ENCODE peak calls at places on chromosomes 5 and 9, in seven cellular contexts. One of them, this sample, is unnamed.

GRCh38 chr5:122105909-122106308 is 23.4 kb upstream of the ZNF474 start:
- DNase-seq in ELF-1: no peak
- DNase-seq in foreskin fibroblast: no peak
- DNase-seq in PC-3: no peak
- DNase-seq in activated CD8-positive, alpha-beta memory T cell treated with anti-CD3 and anti-CD28 coated beads for 1 hour: no peak
- DNase-seq in aorta: no peak
- DNase-seq in AG09309: no peak
- DNase-seq in this sample: no peak

GRCh38 chr5:169922474-169922873 is 57.8 kb downstream of the INSYN2B start:
- DNase-seq in foreskin fibroblast: no peak
- DNase-seq in aorta: no peak
- DNase-seq in AG09309: no peak
- DNase-seq in activated CD8-positive, alpha-beta memory T cell treated with anti-CD3 and anti-CD28 coated beads for 1 hour: no peak
- DNase-seq in ELF-1: no peak
- DNase-seq in PC-3: no peak
- DNase-seq in this sample: no peak

GRCh38 chr5:85990998-85991397 is 626.7 kb upstream of the COX7C start:
- DNase-seq in aorta: no peak
- DNase-seq in AG09309: no peak
- DNase-seq in PC-3: no peak
- DNase-seq in activated CD8-positive, alpha-beta memory T cell treated with anti-CD3 and anti-CD28 coated beads for 1 hour: no peak
- DNase-seq in ELF-1: no peak
- DNase-seq in foreskin fibroblast: no peak
- DNase-seq in this sample: no peak

GRCh38 chr5:50745221-50745620 is 78.8 kb downstream of the PARP8 start:
- DNase-seq in activated CD8-positive, alpha-beta memory T cell treated with anti-CD3 and anti-CD28 coated beads for 1 hour: no peak
- DNase-seq in AG09309: no peak
- DNase-seq in aorta: no peak
- DNase-seq in foreskin fibroblast: no peak
- DNase-seq in ELF-1: no peak
- DNase-seq in PC-3: no peak
- DNase-seq in this sample: no peak

GRCh38 chr9:76369583-76369982 is 24.6 kb downstream of the RFK start:
- DNase-seq in PC-3: peak; percentile 77
- DNase-seq in ELF-1: peak; percentile 14
- DNase-seq in activated CD8-positive, alpha-beta memory T cell treated with anti-CD3 and anti-CD28 coated beads for 1 hour: no peak
- DNase-seq in AG09309: no peak
- DNase-seq in aorta: no peak
- DNase-seq in foreskin fibroblast: peak; percentile 32
- DNase-seq in this sample: no peak

GRCh38 chr5:81631124-81631523 is 119.8 kb downstream of the SSBP2 start:
- DNase-seq in aorta: no peak
- DNase-seq in ELF-1: no peak
- DNase-seq in PC-3: no peak
- DNase-seq in AG09309: no peak
- DNase-seq in foreskin fibroblast: no peak
- DNase-seq in activated CD8-positive, alpha-beta memory T cell treated with anti-CD3 and anti-CD28 coated beads for 1 hour: no peak
- DNase-seq in this sample: no peak

GRCh38 chr5:28580616-28581015 is 1542.2 kb upstream of the CDH9 start:
- DNase-seq in aorta: no peak
- DNase-seq in activated CD8-positive, alpha-beta memory T cell treated with anti-CD3 and anti-CD28 coated beads for 1 hour: no peak
- DNase-seq in ELF-1: no peak
- DNase-seq in PC-3: peak; percentile 64
- DNase-seq in foreskin fibroblast: no peak
- DNase-seq in AG09309: no peak
- DNase-seq in this sample: no peak

GRCh38 chr5:176810687-176811501 is 535 bp downstream of the UNC5A start:
- DNase-seq in activated CD8-positive, alpha-beta memory T cell treated with anti-CD3 and anti-CD28 coated beads for 1 hour: no peak
- DNase-seq in PC-3: no peak
- DNase-seq in aorta: no peak
- DNase-seq in foreskin fibroblast: peak; percentile 42
- DNase-seq in AG09309: no peak
- DNase-seq in ELF-1: no peak
- DNase-seq in this sample: peak; percentile 30